ENCODE peak calls at places on chromosomes 16 and 17, in six cellular contexts. W, U, T, D, L and A are unnamed samples.

GRCh38 chr16:48622456-48623303 is 12.7 kb upstream of the N4BP1 start:
- DNase-seq in W (no peak), U (no peak), T (no peak), D (no peak), L (no peak), A (no peak)

GRCh38 chr17:59329558-59330313 is 1.7 kb upstream of the YPEL2 start:
- DNase-seq in W (peak; percentile 85), U (peak; percentile 78), T (peak; percentile 81), D (peak; percentile 62), L (peak; percentile 72), A (peak; percentile 93)

GRCh38 chr16:19138601-19139000 is 24.8 kb downstream of the ITPRIPL2 start:
- DNase-seq in W (peak; percentile 76), U (peak; percentile 47), T (peak; percentile 58), D (no peak), L (no peak), A (no peak)

GRCh38 chr16:57732011-57732410 is 3.6 kb upstream of the KATNB1 start:
- DNase-seq in W (peak; percentile 84), U (no peak), T (no peak), D (no peak), L (no peak), A (no peak)

GRCh38 chr17:14950216-14950615 is 314.9 kb downstream of the PMP22 start:
- DNase-seq in W (peak; percentile 7), U (no peak), T (no peak), D (no peak), L (no peak), A (no peak)

GRCh38 chr16:78437352-78437968 is 338.0 kb downstream of the WWOX start:
- DNase-seq in W (peak; percentile 42), U (peak; percentile 36), T (peak; percentile 50), D (no peak), L (no peak), A (peak; percentile 69)

GRCh38 chr16:85753976-85754375 is 3.1 kb upstream of the C16orf74 start:
- DNase-seq in W (no peak), U (no peak), T (no peak), D (no peak), L (no peak), A (no peak)

GRCh38 chr17:48139948-48140347 is 32.4 kb downstream of the SNX11 start:
- DNase-seq in W (no peak), U (no peak), T (no peak), D (no peak), L (no peak), A (no peak)

GRCh38 chr17:37107406-37108083 is 158.8 kb downstream of the AATF start:
- DNase-seq in W (peak; percentile 57), U (no peak), T (peak; percentile 44), D (no peak), L (no peak), A (no peak)

DNA sequence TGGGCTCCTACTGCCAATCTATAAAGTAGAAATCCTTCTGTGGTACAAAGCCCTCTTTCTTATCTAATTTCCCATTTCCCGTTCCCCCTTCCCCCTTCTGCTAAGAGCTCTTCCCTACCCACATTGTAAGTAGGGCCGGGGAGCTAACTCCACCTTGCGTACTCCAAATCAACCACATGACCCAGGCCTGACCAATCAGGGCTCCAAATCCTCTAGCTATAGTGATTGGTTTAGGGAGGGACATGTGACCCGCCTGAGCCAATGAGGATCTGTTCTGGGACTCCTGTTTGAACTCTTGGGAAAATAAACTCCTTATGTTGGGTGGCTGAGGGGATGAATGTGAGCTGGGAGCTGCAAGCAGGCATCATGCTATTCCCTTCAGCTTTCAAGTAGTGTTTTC is 40.9 kb upstream of the MEOX1 start:
- DNase-seq in W (peak; percentile 19), U (no peak), T (peak; percentile 63), D (no peak), L (no peak), A (no peak)
- TF ChIP-seq EZH2phosphoT487 in W (no peak), U (no peak), T (no peak), D (no peak), L (no peak), A (no peak)

GRCh38 chr16:70416748-70417616 is 21.9 kb downstream of the ST3GAL2 start:
- DNase-seq in W (no peak), U (no peak), T (no peak), D (no peak), L (peak; percentile 80), A (no peak)
- H3K9ac ChIP-seq in W (no peak overlapping the region), U (no peak overlapping the region), T (no peak overlapping the region), D (no peak overlapping the region), L (peak overlapping the region; percentile 29), A (no peak overlapping the region)

GRCh38 chr17:17889922-17890321 is 53.1 kb upstream of the SREBF1 start:
- DNase-seq in W (no peak), U (no peak), T (no peak), D (no peak), L (no peak), A (no peak)

GRCh38 chr17:17887752-17888304 is 51.0 kb upstream of the SREBF1 start:
- DNase-seq in W (no peak), U (no peak), T (no peak), D (no peak), L (no peak), A (no peak)

GRCh38 chr17:17886747-17887146 is 50.0 kb upstream of the SREBF1 start:
- DNase-seq in W (no peak), U (no peak), T (no peak), D (no peak), L (no peak), A (no peak)

GRCh38 chr17:17888371-17888770 is 51.6 kb upstream of the SREBF1 start:
- DNase-seq in W (no peak), U (no peak), T (no peak), D (no peak), L (no peak), A (no peak)

GRCh38 chr17:17888821-17889220 is 52.0 kb upstream of the SREBF1 start:
- DNase-seq in W (no peak), U (no peak), T (peak; percentile 53), D (no peak), L (no peak), A (peak; percentile 74)
- TF ChIP-seq EZH2phosphoT487 in W (no peak), U (no peak), T (no peak), D (no peak), L (no peak), A (no peak)

DNA sequence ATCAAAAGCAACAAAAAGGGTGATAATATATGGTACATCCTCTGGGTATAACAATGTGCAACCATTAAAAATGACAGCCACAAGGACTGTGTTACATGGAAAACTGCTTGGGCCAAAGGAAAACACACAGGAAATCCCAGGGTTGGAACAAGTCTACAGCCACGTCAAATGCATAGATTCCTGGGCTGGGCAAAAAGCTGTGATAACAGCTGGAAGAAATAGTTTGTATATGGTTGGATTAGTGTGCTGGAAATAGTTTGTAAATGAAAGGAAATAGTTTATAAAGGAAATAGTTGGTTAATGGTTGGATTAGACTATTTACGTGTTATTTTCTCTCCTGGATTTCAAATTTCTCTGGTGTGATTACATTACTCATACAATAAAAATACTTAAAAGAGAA is 2.6 kb downstream of the HSD17B2 start:
- DNase-seq in W (no peak), U (no peak), T (no peak), D (no peak), L (no peak), A (no peak)
- H3K9ac ChIP-seq in W (no peak overlapping the region), U (no peak overlapping the region), T (no peak overlapping the region), D (no peak overlapping the region), L (no peak overlapping the region), A (no peak overlapping the region)

GRCh38 chr17:6640536-6641373 is at the start of the genes KIAA0753 and TXNDC17:
- DNase-seq in W (peak; percentile 96), U (peak; percentile 85), T (peak; percentile 91), D (peak; percentile 83), L (peak; percentile 92), A (peak; percentile 93)
- TF ChIP-seq EZH2phosphoT487 in W (no peak), U (no peak), T (no peak), D (no peak), L (no peak), A (no peak)

GRCh38 chr17:74567397-74567796 is at the start of gene CD300H:
- DNase-seq in W (no peak), U (no peak), T (no peak), D (no peak), L (no peak), A (no peak)

GRCh38 chr17:74566132-74566753 is 1.1 kb downstream of the CD300H start:
- DNase-seq in W (peak; percentile 67), U (peak; percentile 64), T (peak; percentile 82), D (peak; percentile 57), L (peak; percentile 26), A (peak; percentile 72)

GRCh38 chr17:74561580-74561979 is 5.7 kb downstream of the CD300H start:
- DNase-seq in W (no peak), U (no peak), T (no peak), D (no peak), L (no peak), A (no peak)

GRCh38 chr17:74565116-74565515 is 2.2 kb downstream of the CD300H start:
- DNase-seq in W (no peak), U (peak; percentile 12), T (no peak), D (no peak), L (no peak), A (no peak)

GRCh38 chr17:74563358-74563757 is 4.0 kb downstream of the CD300H start:
- DNase-seq in W (no peak), U (no peak), T (no peak), D (no peak), L (no peak), A (no peak)
- H3K9ac ChIP-seq in W (no peak overlapping the region), U (no peak overlapping the region), T (no peak overlapping the region), D (no peak overlapping the region), L (no peak overlapping the region), A (no peak overlapping the region)

DNA sequence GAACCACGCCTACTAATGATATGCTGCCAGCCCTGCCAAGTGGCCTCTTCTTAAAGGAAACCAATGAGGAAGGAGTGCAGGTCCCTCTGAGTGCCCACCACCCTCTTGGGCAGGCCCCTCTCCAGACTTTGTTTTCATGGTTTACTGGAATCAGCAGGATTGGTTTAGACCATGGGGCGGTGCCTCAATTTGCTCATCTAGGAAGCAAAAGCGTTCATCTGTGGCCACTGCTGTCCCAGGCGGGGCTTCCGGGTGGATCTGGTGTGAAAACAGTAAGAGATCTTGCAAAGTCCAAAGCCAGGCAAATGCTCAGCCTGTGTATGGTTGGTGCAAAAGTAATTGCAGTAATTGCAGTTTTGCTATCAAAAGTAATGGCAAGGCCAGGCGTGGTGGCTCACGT is 71.3 kb downstream of the AMFR start:
- DNase-seq in W (no peak), U (no peak), T (no peak), D (no peak), L (no peak), A (no peak)
- TF ChIP-seq EZH2phosphoT487 in W (no peak), U (no peak), T (no peak), D (no peak), L (no peak), A (no peak)

DNA sequence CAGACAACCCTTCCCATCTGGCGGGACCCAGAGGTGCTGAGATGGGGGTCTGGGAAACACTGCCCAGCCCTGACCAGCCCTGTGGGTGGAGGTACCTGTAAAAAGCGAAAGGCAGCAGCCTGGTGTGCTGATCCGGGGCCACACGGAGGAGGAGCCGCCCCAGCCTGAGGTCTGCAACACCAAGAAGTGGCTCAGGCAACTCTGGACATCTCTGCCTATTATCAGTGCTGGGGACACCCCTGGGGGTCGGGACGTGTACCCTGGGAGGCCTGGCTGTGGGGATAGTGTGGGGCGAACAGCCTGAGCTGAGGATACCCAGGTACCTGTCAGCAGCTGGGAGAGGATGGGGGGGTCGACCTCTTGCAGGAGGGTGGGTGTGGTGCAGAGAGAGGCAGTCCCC is 18.0 kb downstream of the ZNF276 start:
- DNase-seq in W (no peak), U (no peak), T (no peak), D (no peak), L (no peak), A (no peak)
- H3K9ac ChIP-seq in W (no peak overlapping the region), U (no peak overlapping the region), T (no peak overlapping the region), D (no peak overlapping the region), L (no peak overlapping the region), A (no peak overlapping the region)